ENCODE peak calls at places on chromosome 7, in ten cellular contexts. S is stimulated activated CD4-positive, alpha-beta T cell treated with anti-CD3 and anti-CD28 coated beads, Interleukin-12 subunit alpha, Interleukin-12 subunit beta, amount 100 ng/mL, for 24 hours; H is effector memory CD8-positive, alpha-beta T cell; B is central memory CD8-positive, alpha-beta T cell; U is retina; E is foreskin melanocyte; C is fibroblast of pulmonary artery; O is NCI-H1694 treated with DMSO at 0.1 percent for 48 hours; J is mesothelial cell of epicardium; Z is lung microvascular endothelial cell. Y is an unnamed sample.

GRCh38 chr7:108839091-108839490 is 269.4 kb downstream of the DNAJB9 start:
- DNase-seq in U (peak; percentile 28), E (peak; percentile 19), O (peak; percentile 35), J (no peak), Z (no peak), S (no peak), H (no peak), C (peak; percentile 10), B (no peak), Y (no peak)

GRCh38 chr7:111992601-111993000 is 213.6 kb downstream of the DOCK4 start:
- DNase-seq in O (no peak), Z (no peak), B (no peak), C (no peak), U (no peak), S (no peak), E (no peak), H (no peak), J (no peak), Y (no peak)

GRCh38 chr7:38844952-38845563 is 63.9 kb downstream of the VPS41 start:
- DNase-seq in U (no peak), O (no peak), H (no peak), J (no peak), S (no peak), C (no peak), B (no peak), Z (no peak), E (no peak), Y (no peak)

GRCh38 chr7:35768346-35768745 is 32.5 kb upstream of the SEPTIN7 start:
- DNase-seq in S (no peak), U (no peak), O (no peak), B (no peak), Z (no peak), C (no peak), H (no peak), E (no peak), J (no peak), Y (no peak)

GRCh38 chr7:28301148-28301641 is 111.1 kb upstream of the CREB5 start:
- DNase-seq in B (no peak), E (peak; percentile 1), C (peak; percentile 47), J (no peak), Z (no peak), U (no peak), S (no peak), O (no peak), H (no peak), Y (no peak)

GRCh38 chr7:133293390-133294110 is 40.7 kb downstream of the EXOC4 start:
- DNase-seq in Z (no peak), B (no peak), C (no peak), H (no peak), O (no peak), S (no peak), J (no peak), U (peak; percentile 47), E (no peak), Y (no peak)

GRCh38 chr7:21426286-21426957 is 1.5 kb upstream of the SP4 start:
- DNase-seq in S (no peak), O (no peak), B (no peak), Z (peak; percentile 11), H (no peak), U (no peak), J (no peak), C (peak; percentile 39), E (no peak), Y (no peak)

GRCh38 chr7:5598769-5599371 is 175.2 kb upstream of the TNRC18 start:
- DNase-seq in Z (no peak), H (no peak), E (no peak), O (no peak), U (peak; percentile 58), S (no peak), J (no peak), B (no peak), C (no peak), Y (no peak)

GRCh38 chr7:8441602-8442294 is 8.3 kb downstream of the NXPH1 start:
- DNase-seq in S (no peak), C (no peak), E (no peak), J (peak; percentile 37), O (no peak), B (no peak), Z (no peak), H (no peak), U (peak; percentile 31), Y (no peak)

GRCh38 chr7:116395125-116395791 is 104.3 kb upstream of the CAV2 start:
- DNase-seq in Z (peak; percentile 95), J (no peak), O (no peak), U (no peak), C (peak; percentile 77), B (no peak), E (no peak), S (no peak), H (no peak), Y (no peak)